ENCODE peak calls at places on chromosomes 5 and 9, in four cellular contexts. K is left lung; O is stimulated activated CD4-positive, alpha-beta T cell treated with anti-CD3 and anti-CD28 coated beads, Interleukin-15, amount 100 ng/mL, for 24 hours; J is COR-L47. C is an unnamed sample.

GRCh38 chr9:21452681-21453080 is 12.4 kb downstream of the IFNA1 start:
- DNase-seq in J (no peak), O (no peak), K (no peak), C (no peak)

GRCh38 chr9:30815585-30815984 is 1568.9 kb upstream of the ACO1 start:
- DNase-seq in J (no peak), O (no peak), K (no peak), C (no peak)

GRCh38 chr5:106601605-106602004 is 1069.1 kb downstream of the EFNA5 start:
- DNase-seq in J (no peak), K (no peak), O (no peak), C (no peak)

GRCh38 chr5:122077451-122078115 is 476 bp downstream of the LOX start:
- DNase-seq in J (peak), O (peak), K (peak), C (no peak)

GRCh38 chr9:32864926-32865325 is 81.6 kb downstream of the TMEM215 start:
- DNase-seq in K (no peak), O (no peak), J (no peak), C (no peak)

GRCh38 chr5:10912435-10912834 is 151.4 kb upstream of the DAP start:
- DNase-seq in O (no peak), K (no peak), J (no peak), C (no peak)

GRCh38 chr5:33311893-33312292 is 128.9 kb upstream of the TARS1 start:
- DNase-seq in O (no peak), K (no peak), J (no peak), C (no peak)

GRCh38 chr9:133953976-133954709 is 38.0 kb downstream of the VAV2 start:
- DNase-seq in J (no peak), O (no peak), K (peak), C (peak)

GRCh38 chr5:145554399-145554798 is 280.7 kb downstream of the PRELID2 start:
- DNase-seq in O (no peak), J (peak), K (no peak), C (no peak)

GRCh38 chr5:124650960-124651662 is 95.3 kb downstream of the ZNF608 start:
- DNase-seq in K (no peak), O (no peak), J (no peak), C (no peak)

GRCh38 chr5:65867509-65868195 is 58.7 kb upstream of the ERBIN start:
- DNase-seq in K (no peak), J (no peak), O (no peak), C (no peak)

GRCh38 chr9:116087751-116088194 is 65.8 kb upstream of the PAPPA start:
- DNase-seq in J (peak), O (no peak), K (no peak), C (no peak)

GRCh38 chr5:163565931-163566608 is 60.7 kb downstream of the MAT2B start:
- DNase-seq in K (peak), J (no peak), O (peak), C (peak)

GRCh38 chr5:66207800-66208561 is 63.9 kb downstream of the SREK1 start:
- DNase-seq in O (no peak), K (no peak), J (no peak), C (no peak)

GRCh38 chr9:94639045-94639995 is at the start of gene FBP1:
- DNase-seq in J (no peak), O (peak), K (peak), C (peak)

GRCh38 chr9:120928015-120928719 is 1.6 kb upstream of the TRAF1 start:
- DNase-seq in K (peak), J (no peak), O (peak), C (peak)

GRCh38 chr5:108773330-108773729 is 25.6 kb downstream of the FER start:
- DNase-seq in O (no peak), K (no peak), J (no peak), C (no peak)

GRCh38 chr5:157312492-157312891 is 46.6 kb downstream of the CYFIP2 start:
- DNase-seq in O (peak), J (peak), K (no peak), C (no peak)

GRCh38 chr5:158351485-158352140 is 492.7 kb upstream of the CLINT1 start:
- DNase-seq in O (no peak), K (no peak), J (no peak), C (no peak)

GRCh38 chr5:119439140-119439625 is 13.1 kb upstream of the HSD17B4 start:
- DNase-seq in O (peak), K (peak), J (no peak), C (no peak)

GRCh38 chr5:171721469-171721868 is 64.1 kb upstream of the SMIM23 start:
- DNase-seq in K (no peak), J (no peak), O (no peak), C (no peak)

GRCh38 chr9:131337131-131337848 is 47.8 kb downstream of the PLPP7 start:
- DNase-seq in O (no peak), J (no peak), K (no peak), C (peak)

GRCh38 chr5:172178301-172179031 is 9.6 kb downstream of the STK10 start:
- DNase-seq in O (peak), K (no peak), J (no peak), C (no peak)

GRCh38 chr9:85332487-85332886 is 409.3 kb downstream of the AGTPBP1 start:
- DNase-seq in K (no peak), J (peak), O (no peak), C (no peak)

GRCh38 chr5:114438471-114438870 is 76.6 kb downstream of the KCNN2 start:
- DNase-seq in O (no peak), K (no peak), J (no peak), C (no peak)

GRCh38 chr9:125794708-125795107 is 47.5 kb downstream of the PBX3 start:
- DNase-seq in O (no peak), J (no peak), K (no peak), C (no peak)

GRCh38 chr9:69582544-69583297 is 89.5 kb downstream of the APBA1 start:
- DNase-seq in K (no peak), J (no peak), O (no peak), C (no peak)

GRCh38 chr9:134185536-134186011 is 21.2 kb upstream of the RNU6ATAC start:
- DNase-seq in K (no peak), O (peak), J (no peak), C (no peak)

GRCh38 chr5:123207852-123208251 is 118.8 kb downstream of the PRDM6 start:
- DNase-seq in J (no peak), K (no peak), O (no peak), C (no peak)

GRCh38 chr9:137545123-137545522 is 5.1 kb downstream of the PNPLA7 start:
- DNase-seq in K (no peak), O (no peak), J (no peak), C (no peak)

GRCh38 chr5:133120156-133120750 is 68.4 kb downstream of the HSPA4 start:
- DNase-seq in K (peak), J (no peak), O (no peak), C (no peak)

GRCh38 chr5:75167345-75167744 is 69.3 kb downstream of the ANKRD31 start:
- DNase-seq in K (no peak), O (no peak), J (no peak), C (no peak)

GRCh38 chr9:133514475-133515239 is 10.1 kb downstream of the MYMK start:
- DNase-seq in O (no peak), K (peak), J (peak), C (no peak)

GRCh38 chr9:76904661-76905457 is 1.1 kb downstream of the PRUNE2 start:
- DNase-seq in O (no peak), J (no peak), K (no peak), C (no peak)

GRCh38 chr5:892390-893136 is at the start of the genes BRD9 and TRIP13:
- DNase-seq in K (peak), O (peak), J (peak), C (peak)